ENCODE peak calls at places on chromosomes 7 and 10, in five cellular contexts. K is cardiac muscle cell, B is fibroblast of lung, P is left ventricle myocardium inferior, O is IMR-90. Z is an unnamed sample.

GRCh38 chr10:34985823-34986222 is 104.3 kb downstream of the CUL2 start:
- DNase-seq in K (no peak), B (no peak), P (no peak), O (no peak), Z (no peak)

GRCh38 chr10:112949875-112950507 is at the start of gene TCF7L2:
- DNase-seq in K (peak), B (peak), P (peak), O (peak), Z (peak)

GRCh38 chr10:35211390-35211789 is 84.7 kb downstream of the CREM start:
- DNase-seq in K (no peak), B (peak), P (no peak), O (no peak), Z (no peak)

GRCh38 chr10:76444034-76444800 is 1012.8 kb downstream of the LRMDA start:
- DNase-seq in K (no peak), B (peak), P (peak), O (peak), Z (peak)

GRCh38 chr7:149422914-149423285 is 38.0 kb downstream of the ZNF777 start:
- DNase-seq in K (no peak), B (no peak), P (peak), O (no peak), Z (no peak)

GRCh38 chr10:122290334-122290733 is 19.2 kb downstream of the BTBD16 start:
- DNase-seq in K (no peak), B (no peak), P (no peak), O (no peak), Z (no peak)

GRCh38 chr7:691361-692045 is 35.0 kb upstream of the DNAAF5 start:
- DNase-seq in K (no peak), B (no peak), P (no peak), O (no peak), Z (peak)

GRCh38 chr7:132239422-132239994 is 336.8 kb downstream of the PLXNA4 start:
- DNase-seq in K (no peak), B (no peak), P (no peak), O (no peak), Z (no peak)

GRCh38 chr7:48759431-48760080 is 164.8 kb upstream of the CDC14C start:
- DNase-seq in K (no peak), B (no peak), P (no peak), O (no peak), Z (no peak)

GRCh38 chr7:11404355-11404754 is 427.6 kb downstream of the THSD7A start:
- DNase-seq in K (no peak), B (no peak), P (no peak), O (no peak), Z (no peak)

GRCh38 chr7:141563956-141564623 is 12.9 kb downstream of the AGK start:
- DNase-seq in K (no peak), B (no peak), P (no peak), O (no peak), Z (no peak)

GRCh38 chr7:147015999-147016398 is 899.4 kb downstream of the CNTNAP2 start:
- DNase-seq in K (no peak), B (no peak), P (no peak), O (no peak), Z (no peak)

GRCh38 chr10:70585555-70586243 is 16.8 kb downstream of the PRF1 start:
- DNase-seq in K (no peak), B (no peak), P (no peak), O (no peak), Z (peak)

GRCh38 chr10:100748251-100749058 is 3.1 kb downstream of the PAX2 start:
- DNase-seq in K (no peak), B (no peak), P (no peak), O (no peak), Z (no peak)

GRCh38 chr10:99859585-99859984 is 77.1 kb downstream of the ABCC2 start:
- DNase-seq in K (peak), B (no peak), P (no peak), O (no peak), Z (no peak)

DNA sequence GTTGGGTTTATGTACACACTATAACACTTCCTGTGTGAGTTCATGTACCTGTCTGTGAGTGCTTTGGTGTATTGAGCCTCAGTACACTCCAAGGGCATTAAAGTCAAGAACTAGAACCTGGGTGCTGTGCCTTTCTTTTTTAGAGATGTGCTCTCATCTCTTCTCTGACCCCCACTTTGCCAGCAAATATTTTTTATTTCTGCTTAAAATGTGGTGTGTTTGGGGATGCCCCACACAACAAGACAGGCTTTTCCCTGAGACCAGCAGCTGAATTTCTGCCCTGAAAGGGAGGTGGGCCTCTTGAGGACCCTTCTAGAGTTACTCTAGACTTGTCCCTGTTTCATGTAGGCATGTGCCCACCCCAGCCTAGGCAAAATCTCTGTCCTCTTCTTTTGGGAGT is 14.3 kb downstream of the KCTD7 start:
- DNase-seq in K (no peak), B (no peak), P (no peak), O (no peak), Z (no peak)
- TF ChIP-seq CTCF in K (no peak), B (no peak), P (no peak), O (no peak), Z (no peak)

GRCh38 chr7:21943436-21943835 is 2.3 kb downstream of the CDCA7L start:
- DNase-seq in K (no peak), B (no peak), P (no peak), O (no peak), Z (no peak)
- H3K27ac ChIP-seq in K (no peak), B (no peak), P (peak), O (no peak), Z (no peak)

GRCh38 chr10:72276013-72276387 is 2.3 kb downstream of the DDIT4 start:
- DNase-seq in K (no peak), B (no peak), P (no peak), O (no peak), Z (peak)
- TF ChIP-seq CTCF in K (no peak), B (no peak), P (no peak), O (no peak), Z (no peak)

GRCh38 chr10:91607661-91608442 is 25.0 kb downstream of the PPP1R3C start:
- DNase-seq in K (peak), B (peak), P (peak), O (no peak), Z (no peak)

GRCh38 chr10:91613411-91614253 is 19.2 kb downstream of the PPP1R3C start:
- DNase-seq in K (no peak), B (peak), P (no peak), O (peak), Z (no peak)

GRCh38 chr10:91610444-91610843 is 22.4 kb downstream of the PPP1R3C start:
- DNase-seq in K (no peak), B (peak), P (no peak), O (peak), Z (no peak)

GRCh38 chr10:91614254-91614624 is 18.6 kb downstream of the PPP1R3C start:
- DNase-seq in K (no peak), B (peak), P (no peak), O (peak), Z (no peak)

DNA sequence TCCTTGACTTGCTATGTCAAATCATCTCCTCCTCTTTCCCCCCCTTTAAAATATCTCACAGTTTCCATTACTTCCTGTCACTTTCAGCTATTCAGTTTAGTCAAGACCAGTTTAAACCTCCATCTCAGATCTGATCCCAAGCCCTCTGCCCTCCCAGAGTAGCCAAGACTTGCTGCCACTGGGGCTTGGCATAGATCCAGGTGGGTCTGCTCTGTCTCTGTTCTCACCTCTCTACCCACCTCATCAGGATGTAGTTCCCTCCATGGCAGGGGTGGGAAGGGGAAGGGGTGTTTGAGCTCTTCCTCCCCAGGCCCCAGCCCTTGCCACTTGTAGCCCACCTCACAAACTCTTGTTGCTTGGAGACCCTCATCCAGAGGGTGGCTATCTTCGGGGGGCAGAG is 22.0 kb downstream of the PPP1R3C start:
- DNase-seq in K (peak), B (no peak), P (no peak), O (no peak), Z (no peak)
- H3K27ac ChIP-seq in K (peak), B (no peak), P (peak), O (peak), Z (no peak)

GRCh38 chr7:156985101-156985967 is 25.1 kb downstream of the MNX1 start:
- DNase-seq in K (no peak), B (no peak), P (no peak), O (no peak), Z (no peak)
- TF ChIP-seq CTCF in K (no peak), B (no peak), P (no peak), O (no peak), Z (no peak)